ENCODE peak calls at places on chromosomes 11 and 22, in six cellular contexts. Q, R, S, V, B and I are unnamed samples.

GRCh38 chr11:117239295-117239694 is 6.8 kb downstream of the RNF214 start:
- DNase-seq in Q (peak; percentile 92), R (no peak), S (no peak), V (no peak), B (peak; percentile 88), I (peak; percentile 88)

GRCh38 chr22:19355413-19356157 is 64.1 kb upstream of the CLTCL1 start:
- DNase-seq in Q (no peak), R (no peak), S (no peak), V (no peak), B (no peak), I (no peak)

GRCh38 chr11:133712235-133712634 is 133.1 kb downstream of the SPATA19 start:
- DNase-seq in Q (no peak), R (no peak), S (no peak), V (no peak), B (no peak), I (no peak)

GRCh38 chr11:82874646-82875523 is 25.3 kb downstream of the PRCP start:
- DNase-seq in Q (no peak), R (no peak), S (no peak), V (no peak), B (no peak), I (no peak)

GRCh38 chr11:13354335-13354734 is 76.7 kb downstream of the BMAL1 start:
- DNase-seq in Q (no peak), R (no peak), S (no peak), V (no peak), B (no peak), I (no peak)

GRCh38 chr11:27995082-27995481 is 112.9 kb downstream of the KIF18A start:
- DNase-seq in Q (no peak), R (no peak), S (no peak), V (no peak), B (peak; percentile 19), I (no peak)

GRCh38 chr11:128889657-128890213 is 1.4 kb upstream of the KCNJ5 start:
- DNase-seq in Q (no peak), R (no peak), S (no peak), V (no peak), B (no peak), I (no peak)

GRCh38 chr11:7965386-7965785 is at the start of gene NLRP10:
- DNase-seq in Q (peak; percentile 77), R (no peak), S (no peak), V (no peak), B (peak; percentile 57), I (peak; percentile 22)

GRCh38 chr22:48979482-48979881 is 848.2 kb downstream of the BRD1 start:
- DNase-seq in Q (no peak), R (no peak), S (no peak), V (no peak), B (no peak), I (no peak)

GRCh38 chr11:72676874-72677341 is 2.7 kb upstream of the PDE2A start:
- DNase-seq in Q (no peak), R (peak; percentile 34), S (no peak), V (peak; percentile 64), B (peak; percentile 34), I (peak; percentile 84)

GRCh38 chr11:132064987-132065620 is 694.7 kb downstream of the NTM start:
- DNase-seq in Q (peak; percentile 100), R (no peak), S (no peak), V (no peak), B (peak; percentile 94), I (peak; percentile 95)

GRCh38 chr11:117861151-117862018 is 15.1 kb downstream of the FXYD6 start:
- DNase-seq in Q (no peak), R (no peak), S (peak; percentile 7), V (no peak), B (no peak), I (peak; percentile 44)

GRCh38 chr11:130772266-130773227 is 143.7 kb downstream of the SNX19 start:
- DNase-seq in Q (peak; percentile 91), R (no peak), S (no peak), V (no peak), B (peak; percentile 98), I (peak; percentile 96)

GRCh38 chr11:90449643-90450042 is 226.8 kb upstream of the CHORDC1 start:
- DNase-seq in Q (no peak), R (no peak), S (no peak), V (no peak), B (no peak), I (no peak)

GRCh38 chr11:64947202-64947814 is 11.6 kb upstream of the GPHA2 start:
- DNase-seq in Q (no peak), R (no peak), S (no peak), V (no peak), B (no peak), I (no peak)

GRCh38 chr22:28229566-28230483 is 310.8 kb upstream of the PITPNB start:
- DNase-seq in Q (no peak), R (no peak), S (no peak), V (no peak), B (peak; percentile 66), I (peak; percentile 53)

GRCh38 chr11:2741377-2742131 is 41.8 kb upstream of the KCNQ1OT1 start:
- DNase-seq in Q (no peak), R (no peak), S (no peak), V (no peak), B (peak; percentile 67), I (no peak)

GRCh38 chr11:118605116-118605867 is 2.1 kb upstream of the PHLDB1 start:
- DNase-seq in Q (peak; percentile 38), R (no peak), S (no peak), V (no peak), B (peak; percentile 97), I (no peak)

GRCh38 chr11:12691473-12691872 is 17.3 kb downstream of the TEAD1 start:
- DNase-seq in Q (no peak), R (no peak), S (no peak), V (no peak), B (no peak), I (no peak)

GRCh38 chr22:28171135-28171534 is 252.1 kb upstream of the PITPNB start:
- DNase-seq in Q (no peak), R (no peak), S (no peak), V (no peak), B (peak; percentile 82), I (peak; percentile 78)

GRCh38 chr11:83819936-83820549 is 533.9 kb upstream of the CCDC90B start:
- DNase-seq in Q (peak; percentile 26), R (no peak), S (peak; percentile 44), V (no peak), B (peak; percentile 88), I (peak; percentile 77)

GRCh38 chr11:17604201-17604912 is 57.3 kb downstream of the OTOG start:
- DNase-seq in Q (no peak), R (no peak), S (no peak), V (no peak), B (no peak), I (no peak)

GRCh38 chr11:12330491-12331231 is 46.7 kb upstream of the PARVA start:
- DNase-seq in Q (no peak), R (no peak), S (no peak), V (no peak), B (peak; percentile 20), I (peak; percentile 41)

GRCh38 chr11:122189259-122189658 is 73.2 kb upstream of the BLID start:
- DNase-seq in Q (peak; percentile 96), R (no peak), S (no peak), V (no peak), B (peak; percentile 99), I (peak; percentile 87)

GRCh38 chr22:29319072-29319471 is 3.6 kb upstream of the RASL10A start:
- DNase-seq in Q (no peak), R (no peak), S (no peak), V (no peak), B (no peak), I (no peak)

GRCh38 chr11:35608502-35608901 is 9.8 kb upstream of the FJX1 start:
- DNase-seq in Q (no peak), R (no peak), S (no peak), V (no peak), B (no peak), I (no peak)

GRCh38 chr11:44957051-44957515 is 6.4 kb upstream of the TP53I11 start:
- DNase-seq in Q (no peak), R (no peak), S (no peak), V (no peak), B (no peak), I (peak; percentile 21)

GRCh38 chr11:126337472-126338241 is 17.8 kb upstream of the ST3GAL4 start:
- DNase-seq in Q (no peak), R (no peak), S (no peak), V (no peak), B (no peak), I (no peak)

GRCh38 chr11:69293819-69294505 is at the start of gene MYEOV:
- DNase-seq in Q (no peak), R (no peak), S (no peak), V (no peak), B (no peak), I (peak; percentile 43)

GRCh38 chr22:23192558-23192957 is 12.2 kb downstream of the BCR start:
- DNase-seq in Q (no peak), R (no peak), S (no peak), V (no peak), B (no peak), I (no peak)

GRCh38 chr11:111878766-111879636 is at the start of the genes CFAP68 and FDXACB1:
- DNase-seq in Q (peak; percentile 76), R (peak; percentile 87), S (peak; percentile 99), V (peak; percentile 90), B (peak; percentile 98), I (peak; percentile 99)

GRCh38 chr11:111347002-111347722 is 31.9 kb downstream of the POU2AF1 start:
- DNase-seq in Q (no peak), R (no peak), S (no peak), V (no peak), B (peak; percentile 69), I (no peak)

GRCh38 chr22:36938886-36939285 is 25.5 kb downstream of the CSF2RB start:
- DNase-seq in Q (no peak), R (no peak), S (no peak), V (no peak), B (no peak), I (no peak)